ENCODE peak calls at places on chromosomes 12 and 14, in four cellular contexts. B is A673, O is tibial artery, M is neuronal stem cell. E is an unnamed sample. For H3K4me1, the result is how much of the 10 kb centered on the place peaks cover.

GRCh38 chr12:117111386-117112267 is 12.4 kb upstream of the TESC start:
- DNase-seq in O (no peak), B (no peak), M (no peak), E (no peak)

GRCh38 chr14:81062816-81063215 is 107.4 kb downstream of the TSHR start:
- DNase-seq in O (no peak), M (no peak), B (peak), E (no peak)

GRCh38 chr12:75207338-75208083 is 2.1 kb downstream of the KCNC2 start:
- DNase-seq in M (peak), B (no peak), O (no peak), E (no peak)

GRCh38 chr14:78746086-78746595 is 576.0 kb downstream of the NRXN3 start:
- DNase-seq in M (no peak), B (no peak), O (no peak), E (no peak)

GRCh38 chr12:84807249-84807648 is 105.3 kb downstream of the SLC6A15 start:
- DNase-seq in O (no peak), M (no peak), B (no peak), E (no peak)

GRCh38 chr12:16323010-16323409 is 24.4 kb upstream of the MGST1 start:
- DNase-seq in O (no peak), M (no peak), B (peak), E (no peak)

GRCh38 chr12:97837401-97837800 is 374.8 kb downstream of the RMST start:
- DNase-seq in B (no peak), M (no peak), O (no peak), E (no peak)

GRCh38 chr14:69685217-69685616 is 73.8 kb downstream of the SUSD6 start:
- DNase-seq in M (no peak), O (no peak), B (no peak), E (no peak)

GRCh38 chr14:105334383-105335230 is 20.1 kb downstream of the PACS2 start:
- DNase-seq in O (no peak), B (no peak), M (no peak), E (no peak)

GRCh38 chr14:105336477-105337287 is 22.1 kb downstream of the PACS2 start:
- DNase-seq in B (no peak), M (no peak), O (no peak), E (no peak)

GRCh38 chr14:105337966-105338365 is 23.4 kb downstream of the PACS2 start:
- DNase-seq in B (no peak), O (peak), M (no peak), E (peak)

GRCh38 chr14:105337433-105337832 is 22.9 kb downstream of the PACS2 start:
- DNase-seq in B (no peak), O (no peak), M (no peak), E (no peak)

GRCh38 chr14:105335735-105336476 is 21.4 kb downstream of the PACS2 start:
- DNase-seq in B (no peak), O (no peak), M (no peak), E (no peak)
- H3K4me1 ChIP-seq in B (under half), O (under half), M (under half), E (under half)

GRCh38 chr12:1436015-1436414 is 158.4 kb downstream of the FBXL14 start:
- DNase-seq in M (no peak), B (no peak), O (no peak), E (no peak)

GRCh38 chr12:1435456-1435855 is 158.9 kb downstream of the FBXL14 start:
- DNase-seq in M (no peak), O (no peak), B (no peak), E (no peak)

GRCh38 chr12:1436996-1437395 is 157.4 kb downstream of the FBXL14 start:
- DNase-seq in B (no peak), M (no peak), O (no peak), E (no peak)

GRCh38 chr12:1434296-1434955 is 160.0 kb downstream of the FBXL14 start:
- DNase-seq in M (no peak), B (no peak), O (no peak), E (no peak)

DNA sequence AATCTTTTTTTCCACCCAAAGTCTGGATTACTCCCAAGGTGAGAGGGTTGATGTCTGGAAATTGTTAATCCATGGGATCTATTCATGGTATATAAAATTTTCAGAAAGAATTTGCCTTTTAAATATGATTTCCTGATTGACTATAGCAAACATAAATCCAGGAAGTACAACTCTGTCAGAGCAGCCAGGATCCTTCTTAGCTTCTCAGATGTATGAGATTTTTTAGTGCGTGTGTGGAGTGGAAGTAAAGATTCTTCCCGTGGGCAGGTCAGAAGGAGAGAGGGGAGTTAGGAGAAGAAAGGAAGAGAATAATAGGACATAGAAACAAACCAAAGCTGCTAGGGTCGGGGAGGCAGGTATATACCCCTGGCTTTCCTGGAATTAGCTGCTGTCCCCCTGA is 159.3 kb downstream of the FBXL14 start:
- DNase-seq in O (no peak), M (no peak), B (no peak), E (no peak)
- H3K27ac ChIP-seq in O (peak), M (no peak), B (no peak), E (peak)

GRCh38 chr14:74934476-74935339 is 11.6 kb upstream of the RPS6KL1 start:
- DNase-seq in M (no peak), B (no peak), O (peak), E (peak)

GRCh38 chr14:74936151-74936550 is 13.1 kb upstream of the RPS6KL1 start:
- DNase-seq in M (no peak), B (no peak), O (no peak), E (peak)

GRCh38 chr14:74935340-74935640 is 12.2 kb upstream of the RPS6KL1 start:
- DNase-seq in O (no peak), M (no peak), B (no peak), E (peak)

GRCh38 chr14:74932401-74932901 is 9.4 kb upstream of the RPS6KL1 start:
- DNase-seq in M (no peak), O (peak), B (no peak), E (peak)

DNA sequence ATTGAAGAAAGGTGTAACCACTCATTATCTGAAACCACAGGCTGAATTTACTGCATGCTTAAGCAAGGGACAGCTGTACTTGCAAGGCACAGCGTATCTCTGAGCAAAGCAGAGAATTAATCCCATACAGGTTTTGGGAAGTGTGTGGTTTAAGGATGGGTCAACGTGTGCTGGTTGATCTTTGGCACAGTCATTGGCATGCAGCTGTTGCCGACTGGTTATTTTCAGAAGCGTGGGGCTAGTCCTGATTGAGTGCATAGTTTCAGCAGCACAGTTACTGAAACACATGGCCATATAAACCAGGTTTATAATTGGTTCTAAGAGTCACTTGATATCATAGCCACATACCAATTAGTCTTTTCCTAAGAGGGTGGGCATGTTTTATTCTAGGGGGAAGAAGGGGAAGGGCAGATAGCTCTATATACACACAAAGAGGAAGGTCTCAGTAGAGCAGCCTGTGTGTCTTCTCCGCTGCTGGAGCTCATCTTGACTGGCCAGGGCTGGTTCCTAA is 10.9 kb upstream of the RPS6KL1 start:
- DNase-seq in B (no peak), O (no peak), M (no peak), E (no peak)
- H3K4me3 ChIP-seq in B (no peak), O (no peak), M (no peak), E (no peak)

GRCh38 chr12:57896437-57897201 is 44.7 kb upstream of the ATP23 start:
- DNase-seq in B (peak), M (peak), O (peak), E (peak)

GRCh38 chr12:57899010-57899662 is 42.2 kb upstream of the ATP23 start:
- DNase-seq in B (no peak), O (peak), M (no peak), E (peak)

GRCh38 chr12:57897296-57897974 is 43.9 kb upstream of the ATP23 start:
- DNase-seq in O (no peak), B (no peak), M (no peak), E (no peak)

GRCh38 chr12:57896139-57896436 is 45.3 kb upstream of the ATP23 start:
- DNase-seq in O (no peak), B (peak), M (no peak), E (no peak)

GRCh38 chr12:57898308-57898970 is 42.9 kb upstream of the ATP23 start:
- DNase-seq in B (no peak), M (no peak), O (no peak), E (no peak)
- H3K4me1 ChIP-seq in B (half or more), M (half or more), O (half or more), E (under half)

GRCh38 chr14:55638665-55639064 is 58.7 kb downstream of the KTN1 start:
- DNase-seq in O (no peak), B (no peak), M (no peak), E (no peak)
- H3K27ac ChIP-seq in O (no peak), B (no peak), M (no peak), E (no peak)

DNA sequence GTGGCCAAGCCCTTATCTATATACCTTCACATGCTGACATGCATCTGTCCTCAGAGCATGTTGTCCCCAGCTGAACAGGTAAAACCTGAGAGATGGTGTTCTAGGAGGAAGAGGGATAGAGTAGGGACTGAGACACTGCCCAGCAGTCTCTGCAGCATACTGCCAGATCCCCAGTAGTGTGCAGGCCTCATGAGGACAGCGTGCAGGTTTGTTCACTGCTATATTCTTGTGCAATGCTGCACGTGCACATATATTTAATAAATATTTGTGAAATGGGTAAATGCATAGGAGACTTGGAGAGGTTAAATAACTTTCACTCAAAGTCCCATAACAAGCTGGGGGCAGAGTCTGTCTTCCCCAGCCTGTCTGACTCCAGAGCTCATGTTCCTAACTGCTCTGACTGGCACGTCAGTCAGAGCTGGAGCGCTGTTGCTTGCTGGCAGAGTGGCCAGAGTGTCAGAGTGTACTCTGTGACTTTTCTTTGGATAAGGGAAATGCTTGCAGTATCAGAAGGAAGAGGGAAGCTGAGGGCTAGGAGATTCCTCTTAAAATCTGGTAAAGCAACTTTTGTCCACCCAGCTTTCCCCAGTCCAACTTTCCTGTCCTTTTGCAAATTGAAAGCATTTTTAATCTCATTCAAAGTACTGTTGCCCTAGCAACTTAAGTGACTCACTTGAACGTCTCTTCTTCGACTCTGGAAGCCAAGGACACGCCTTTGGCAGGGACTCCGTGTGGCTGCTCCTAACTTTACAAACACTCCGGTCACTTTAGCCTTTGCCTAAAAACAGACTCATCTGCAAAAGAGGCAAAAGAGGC is 14.9 kb upstream of the POLR3B start:
- DNase-seq in M (no peak), B (peak), O (peak), E (peak)
- H3K4me3 ChIP-seq in M (no peak), B (no peak), O (peak), E (no peak)

E was measured in aorta.